ENCODE peak calls at places on chromosomes 16 and 17, in seven cellular contexts. L, B, G, M, J, C and Z are unnamed samples.

GRCh38 chr17:6381052-6381451 is 53.9 kb downstream of the AIPL1 start:
- DNase-seq in L (no peak), B (no peak), G (peak; percentile 23), M (no peak), J (no peak), C (peak; percentile 31), Z (no peak)

GRCh38 chr16:84397090-84397489 is 28.8 kb downstream of the ATP2C2 start:
- DNase-seq in L (no peak), B (no peak), G (no peak), M (no peak), J (no peak), C (no peak), Z (no peak)

GRCh38 chr17:41492771-41493170 is 3.1 kb upstream of the KRT36 start:
- DNase-seq in L (no peak), B (no peak), G (peak; percentile 67), M (no peak), J (peak; percentile 81), C (no peak), Z (no peak)

GRCh38 chr17:78607061-78607460 is 29.9 kb upstream of the DNAH17 start:
- DNase-seq in L (no peak), B (no peak), G (no peak), M (no peak), J (no peak), C (no peak), Z (no peak)

GRCh38 chr17:77101521-77102410 is 39.0 kb upstream of the SEC14L1 start:
- DNase-seq in L (no peak), B (no peak), G (no peak), M (no peak), J (no peak), C (no peak), Z (no peak)

GRCh38 chr16:24900230-24900629 is 54.5 kb downstream of the SLC5A11 start:
- DNase-seq in L (no peak), B (no peak), G (peak; percentile 1), M (no peak), J (peak; percentile 7), C (no peak), Z (no peak)

GRCh38 chr17:52207786-52208185 is 49.3 kb upstream of the CA10 start:
- DNase-seq in L (no peak), B (no peak), G (no peak), M (no peak), J (no peak), C (no peak), Z (no peak)

GRCh38 chr16:58128721-58129096 is 472 bp downstream of the CFAP20 start:
- DNase-seq in L (no peak), B (no peak), G (peak; percentile 45), M (no peak), J (no peak), C (no peak), Z (no peak)

GRCh38 chr17:64064331-64064730 is 43.9 kb upstream of the ICAM2 start:
- DNase-seq in L (no peak), B (no peak), G (no peak), M (no peak), J (no peak), C (no peak), Z (no peak)

GRCh38 chr16:64375386-64375980 is 746.4 kb downstream of the CDH11 start:
- DNase-seq in L (no peak), B (no peak), G (no peak), M (no peak), J (peak; percentile 49), C (no peak), Z (no peak)

GRCh38 chr16:70730944-70731343 is 45.1 kb upstream of the MTSS2 start:
- DNase-seq in L (no peak), B (peak; percentile 31), G (no peak), M (no peak), J (no peak), C (no peak), Z (no peak)

GRCh38 chr17:48589060-48589830 is 796 bp downstream of the HOXB3 start:
- DNase-seq in L (no peak), B (no peak), G (no peak), M (no peak), J (no peak), C (no peak), Z (no peak)

GRCh38 chr16:7182510-7183109 is 150.0 kb upstream of the RBFOX1 start:
- DNase-seq in L (no peak), B (no peak), G (no peak), M (no peak), J (no peak), C (no peak), Z (no peak)

GRCh38 chr16:30740364-30741251 is 7.6 kb upstream of the PHKG2 start:
- DNase-seq in L (peak; percentile 96), B (peak; percentile 69), G (peak; percentile 41), M (peak; percentile 96), J (peak; percentile 86), C (peak; percentile 80), Z (peak; percentile 41)

GRCh38 chr16:64615647-64616280 is 506.1 kb downstream of the CDH11 start:
- DNase-seq in L (no peak), B (no peak), G (peak; percentile 41), M (no peak), J (peak; percentile 17), C (peak; percentile 60), Z (peak; percentile 11)

GRCh38 chr16:22217890-22218730 is 12.0 kb downstream of the EEF2K start:
- DNase-seq in L (no peak), B (no peak), G (no peak), M (no peak), J (no peak), C (no peak), Z (no peak)

GRCh38 chr16:1341495-1342388 is 8.3 kb downstream of the BAIAP3 start:
- DNase-seq in L (no peak), B (no peak), G (no peak), M (no peak), J (no peak), C (no peak), Z (no peak)
- H3K4me3 ChIP-seq in L (no peak overlapping the region), B (no peak overlapping the region), G (no peak overlapping the region), M (no peak overlapping the region), J (no peak overlapping the region), C (no peak overlapping the region), Z (no peak overlapping the region)

DNA sequence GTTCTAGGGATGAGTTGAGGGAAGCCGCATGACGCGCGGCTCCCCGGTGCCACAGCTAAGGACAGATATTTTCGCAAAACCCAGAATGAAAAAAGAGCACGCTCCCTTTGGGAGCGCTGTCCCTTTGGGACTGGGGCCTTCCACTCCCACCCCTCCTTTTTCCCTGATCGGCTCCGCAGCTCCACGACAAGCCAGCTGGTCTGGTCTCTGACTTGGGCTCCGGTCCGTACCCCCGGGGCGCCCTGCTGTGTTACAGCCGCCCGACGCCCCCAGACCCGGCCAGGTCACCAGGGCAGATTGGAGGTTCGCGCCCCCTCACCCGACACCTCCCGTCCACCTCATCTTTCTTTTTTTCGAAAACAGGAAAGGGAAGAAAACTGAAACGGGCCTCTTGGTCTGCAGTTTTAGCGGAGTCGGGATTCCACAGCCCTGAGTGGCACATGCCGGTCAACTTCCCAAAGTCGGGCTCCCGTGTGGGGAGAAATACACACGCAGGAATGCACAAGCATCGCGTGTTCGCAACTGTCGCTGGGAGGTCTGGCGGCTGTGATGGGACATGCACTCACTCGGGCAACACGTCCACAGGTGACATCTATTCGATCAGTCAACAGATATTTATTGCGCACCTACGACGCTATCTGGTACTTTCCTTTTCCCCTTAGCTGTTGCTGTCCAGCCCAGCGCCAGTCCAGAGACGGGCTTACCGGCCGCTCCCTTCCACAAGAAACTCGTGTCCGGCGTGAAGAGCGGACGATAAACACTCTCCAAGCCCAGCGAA is 3.9 kb upstream of the SOX9 start:
- DNase-seq in L (no peak), B (no peak), G (peak; percentile 51), M (no peak), J (peak; percentile 47), C (no peak), Z (no peak)
- H3K4me3 ChIP-seq in L (no peak overlapping the region), B (peak overlapping the region; percentile 56), G (peak overlapping the region; percentile 74), M (peak overlapping the region; percentile 73), J (peak overlapping the region; percentile 22), C (peak overlapping the region; percentile 61), Z (peak overlapping the region; percentile 23)

DNA sequence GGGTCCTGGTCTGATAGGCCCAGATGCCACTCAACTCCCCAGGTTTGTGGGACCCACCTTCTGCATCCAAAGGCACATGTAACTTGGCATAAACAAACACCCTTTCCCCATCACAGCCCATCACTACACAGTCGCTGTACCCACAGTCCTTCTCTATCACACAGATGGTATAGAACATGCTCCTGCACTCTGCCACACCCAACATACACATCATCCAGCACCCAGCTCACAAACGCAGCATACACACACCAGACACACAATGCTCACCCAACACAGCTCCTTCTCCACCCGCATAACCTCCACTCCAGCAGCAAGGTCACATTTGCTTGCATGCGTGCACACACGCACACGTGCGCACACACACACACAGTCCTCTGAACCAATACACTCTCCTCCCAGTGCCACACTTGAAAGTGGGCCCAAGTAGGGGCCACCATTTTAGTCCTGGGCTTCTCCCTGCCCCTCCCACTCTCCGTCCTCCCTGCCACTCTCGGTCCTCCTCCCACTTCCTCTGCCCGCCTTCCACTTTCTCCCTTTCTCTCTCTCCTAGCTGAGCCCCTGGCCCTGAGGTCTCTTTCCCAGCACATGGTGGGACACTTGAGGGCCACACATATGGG is 8.5 kb upstream of the TMEM92 start:
- DNase-seq in L (no peak), B (no peak), G (no peak), M (no peak), J (no peak), C (no peak), Z (no peak)
- H3K4me3 ChIP-seq in L (no peak overlapping the region), B (no peak overlapping the region), G (peak overlapping the region; percentile 65), M (no peak overlapping the region), J (no peak overlapping the region), C (peak overlapping the region; percentile 47), Z (peak overlapping the region; percentile 40)

GRCh38 chr17:45410144-45411091 is 22.3 kb downstream of the ARHGAP27 start:
- DNase-seq in L (no peak), B (no peak), G (no peak), M (no peak), J (no peak), C (no peak), Z (no peak)

GRCh38 chr17:45409659-45410076 is 23.0 kb downstream of the ARHGAP27 start:
- DNase-seq in L (no peak), B (no peak), G (no peak), M (no peak), J (no peak), C (no peak), Z (no peak)

GRCh38 chr17:45411348-45412105 is 21.1 kb downstream of the ARHGAP27 start:
- DNase-seq in L (no peak), B (no peak), G (no peak), M (no peak), J (no peak), C (no peak), Z (no peak)

GRCh38 chr17:45406107-45406506 is 26.6 kb downstream of the ARHGAP27 start:
- DNase-seq in L (no peak), B (no peak), G (no peak), M (no peak), J (no peak), C (no peak), Z (no peak)

DNA sequence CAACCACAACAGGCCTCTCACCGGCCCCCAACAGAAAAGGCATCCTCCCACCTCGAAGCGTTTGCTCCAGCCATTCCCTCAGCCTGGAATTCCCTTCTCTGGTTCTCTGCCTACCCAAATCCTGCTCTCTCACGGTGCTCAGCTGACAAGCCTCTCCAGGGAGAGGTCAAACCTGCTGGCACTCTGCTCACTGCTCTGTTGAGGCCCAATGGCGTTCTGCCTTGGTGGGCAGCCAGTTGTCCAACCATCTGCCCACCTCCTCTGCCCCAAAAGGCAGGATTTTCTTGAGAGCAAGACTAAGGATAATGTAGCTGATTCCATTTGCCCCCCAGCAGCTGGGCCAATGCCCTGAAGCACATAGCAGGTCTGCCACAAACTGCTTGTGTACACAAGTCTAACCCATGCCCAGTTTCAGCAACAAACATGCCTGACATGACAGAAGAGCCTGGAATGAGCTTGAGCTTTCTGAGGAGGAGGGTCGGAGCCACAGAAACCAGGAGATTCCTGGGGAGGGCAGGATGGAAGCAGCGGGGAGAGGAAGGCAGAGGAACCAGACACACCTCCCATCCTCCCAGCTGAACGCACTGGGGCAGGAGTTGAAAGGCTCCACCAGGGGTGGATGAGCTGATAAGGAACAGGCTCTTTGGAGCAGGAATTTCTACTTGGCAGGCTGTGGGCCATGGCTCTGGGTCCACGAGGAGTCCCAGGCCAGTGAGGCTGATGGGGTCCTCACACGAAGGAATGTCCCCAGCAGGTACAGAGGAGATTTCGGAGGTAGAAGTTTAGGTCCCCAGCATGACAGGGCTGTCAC is 23.9 kb downstream of the ARHGAP27 start:
- DNase-seq in L (no peak), B (no peak), G (no peak), M (no peak), J (no peak), C (no peak), Z (no peak)
- H3K4me3 ChIP-seq in L (no peak overlapping the region), B (no peak overlapping the region), G (no peak overlapping the region), M (peak overlapping the region; percentile 51), J (no peak overlapping the region), C (no peak overlapping the region), Z (no peak overlapping the region)